ENCODE peak calls at places on chromosomes 5 and 9, in five cellular contexts. One of them, this sample, is unnamed.

GRCh38 chr5:16970260-16970659 is 34.2 kb upstream of the MYO10 start:
- DNase-seq in spleen: peak; percentile 1
- DNase-seq in tibial nerve: no peak
- DNase-seq in gastrocnemius medialis: no peak
- DNase-seq in thyroid gland: no peak
- DNase-seq in this sample: no peak

GRCh38 chr5:57494104-57495098 is 11.8 kb upstream of the ACTBL2 start:
- DNase-seq in spleen: no peak
- DNase-seq in tibial nerve: no peak
- DNase-seq in gastrocnemius medialis: no peak
- DNase-seq in thyroid gland: peak; percentile 34
- DNase-seq in this sample: no peak

GRCh38 chr9:112348257-112348992 is 15.0 kb upstream of the PTBP3 start:
- DNase-seq in spleen: peak; percentile 88
- DNase-seq in tibial nerve: peak; percentile 63
- DNase-seq in gastrocnemius medialis: peak; percentile 61
- DNase-seq in thyroid gland: peak; percentile 74
- DNase-seq in this sample: peak; percentile 79

GRCh38 chr9:88425538-88425950 is 37.3 kb downstream of the SPIN1 start:
- DNase-seq in spleen: no peak
- DNase-seq in tibial nerve: no peak
- DNase-seq in gastrocnemius medialis: no peak
- DNase-seq in thyroid gland: no peak
- DNase-seq in this sample: no peak

GRCh38 chr5:63310644-63311043 is 651.6 kb downstream of the HTR1A start:
- DNase-seq in spleen: no peak
- DNase-seq in tibial nerve: no peak
- DNase-seq in gastrocnemius medialis: no peak
- DNase-seq in thyroid gland: no peak
- DNase-seq in this sample: no peak

GRCh38 chr5:99775189-99775588 is 760.0 kb upstream of the FAM174A start:
- DNase-seq in spleen: no peak
- DNase-seq in tibial nerve: no peak
- DNase-seq in gastrocnemius medialis: no peak
- DNase-seq in thyroid gland: no peak
- DNase-seq in this sample: no peak

GRCh38 chr9:92147030-92147853 is 32.0 kb upstream of the SPTLC1 start:
- DNase-seq in spleen: no peak
- DNase-seq in tibial nerve: no peak
- DNase-seq in gastrocnemius medialis: no peak
- DNase-seq in thyroid gland: peak; percentile 23
- DNase-seq in this sample: peak; percentile 43

GRCh38 chr9:71544464-71544863 is 223.8 kb downstream of the CEMIP2 start:
- DNase-seq in spleen: no peak
- DNase-seq in tibial nerve: no peak
- DNase-seq in gastrocnemius medialis: no peak
- DNase-seq in thyroid gland: peak; percentile 6
- DNase-seq in this sample: no peak

GRCh38 chr5:95842955-95843544 is 20.5 kb upstream of the GLRX start:
- DNase-seq in spleen: peak; percentile 92
- DNase-seq in tibial nerve: peak; percentile 63
- DNase-seq in gastrocnemius medialis: peak; percentile 87
- DNase-seq in thyroid gland: peak; percentile 49
- DNase-seq in this sample: no peak

GRCh38 chr5:126777257-126777973 is 479 bp downstream of the LMNB1 start:
- DNase-seq in spleen: peak; percentile 95
- DNase-seq in tibial nerve: peak; percentile 9
- DNase-seq in gastrocnemius medialis: peak; percentile 32
- DNase-seq in thyroid gland: peak; percentile 58
- DNase-seq in this sample: peak; percentile 53

GRCh38 chr9:70297141-70297540 is 38.4 kb downstream of the SMC5 start:
- DNase-seq in spleen: no peak
- DNase-seq in tibial nerve: no peak
- DNase-seq in gastrocnemius medialis: no peak
- DNase-seq in thyroid gland: no peak
- DNase-seq in this sample: no peak

GRCh38 chr5:96565843-96566242 is 96.3 kb upstream of the CAST start:
- DNase-seq in spleen: no peak
- DNase-seq in tibial nerve: no peak
- DNase-seq in gastrocnemius medialis: no peak
- DNase-seq in thyroid gland: no peak
- DNase-seq in this sample: no peak

GRCh38 chr9:135703726-135704125 is 1.7 kb downstream of the KCNT1 start:
- DNase-seq in spleen: no peak
- DNase-seq in tibial nerve: no peak
- DNase-seq in gastrocnemius medialis: no peak
- DNase-seq in thyroid gland: no peak
- DNase-seq in this sample: no peak

GRCh38 chr9:27154923-27155322 is 45.9 kb downstream of the TEK start:
- DNase-seq in spleen: no peak
- DNase-seq in tibial nerve: peak; percentile 19
- DNase-seq in gastrocnemius medialis: no peak
- DNase-seq in thyroid gland: peak; percentile 75
- DNase-seq in this sample: no peak

GRCh38 chr5:34919077-34919476 is 3.6 kb downstream of the BRIX1 start:
- DNase-seq in spleen: no peak
- DNase-seq in tibial nerve: no peak
- DNase-seq in gastrocnemius medialis: no peak
- DNase-seq in thyroid gland: no peak
- DNase-seq in this sample: no peak

GRCh38 chr5:127950707-127951356 is 132.7 kb upstream of the SLC12A2 start:
- DNase-seq in spleen: no peak
- DNase-seq in tibial nerve: no peak
- DNase-seq in gastrocnemius medialis: no peak
- DNase-seq in thyroid gland: no peak
- DNase-seq in this sample: no peak

GRCh38 chr5:97531549-97531948 is 348.5 kb upstream of the RIOK2 start:
- DNase-seq in spleen: no peak
- DNase-seq in tibial nerve: no peak
- DNase-seq in gastrocnemius medialis: no peak
- DNase-seq in thyroid gland: no peak
- DNase-seq in this sample: no peak

GRCh38 chr9:133713211-133713959 is 24.8 kb downstream of the SARDH start:
- DNase-seq in spleen: peak; percentile 64
- DNase-seq in tibial nerve: no peak
- DNase-seq in gastrocnemius medialis: no peak
- DNase-seq in thyroid gland: peak; percentile 72
- DNase-seq in this sample: no peak

GRCh38 chr5:55993013-55993412 is 1.8 kb downstream of the IL6ST start:
- DNase-seq in spleen: no peak
- DNase-seq in tibial nerve: peak; percentile 32
- DNase-seq in gastrocnemius medialis: peak; percentile 31
- DNase-seq in thyroid gland: no peak
- DNase-seq in this sample: no peak

GRCh38 chr9:125942111-125942510 is 194.9 kb downstream of the PBX3 start:
- DNase-seq in spleen: no peak
- DNase-seq in tibial nerve: no peak
- DNase-seq in gastrocnemius medialis: no peak
- DNase-seq in thyroid gland: no peak
- DNase-seq in this sample: no peak

GRCh38 chr5:159511570-159511969 is 181.3 kb upstream of the IL12B start:
- DNase-seq in spleen: no peak
- DNase-seq in tibial nerve: no peak
- DNase-seq in gastrocnemius medialis: no peak
- DNase-seq in thyroid gland: no peak
- DNase-seq in this sample: no peak

GRCh38 chr9:95336281-95336680 is 18.8 kb upstream of the FANCC start:
- DNase-seq in spleen: no peak
- DNase-seq in tibial nerve: no peak
- DNase-seq in gastrocnemius medialis: no peak
- DNase-seq in thyroid gland: peak; percentile 44
- DNase-seq in this sample: no peak

GRCh38 chr5:34715711-34716110 is 59.6 kb downstream of the RAI14 start:
- DNase-seq in spleen: no peak
- DNase-seq in tibial nerve: no peak
- DNase-seq in gastrocnemius medialis: no peak
- DNase-seq in thyroid gland: no peak
- DNase-seq in this sample: no peak

DNA sequence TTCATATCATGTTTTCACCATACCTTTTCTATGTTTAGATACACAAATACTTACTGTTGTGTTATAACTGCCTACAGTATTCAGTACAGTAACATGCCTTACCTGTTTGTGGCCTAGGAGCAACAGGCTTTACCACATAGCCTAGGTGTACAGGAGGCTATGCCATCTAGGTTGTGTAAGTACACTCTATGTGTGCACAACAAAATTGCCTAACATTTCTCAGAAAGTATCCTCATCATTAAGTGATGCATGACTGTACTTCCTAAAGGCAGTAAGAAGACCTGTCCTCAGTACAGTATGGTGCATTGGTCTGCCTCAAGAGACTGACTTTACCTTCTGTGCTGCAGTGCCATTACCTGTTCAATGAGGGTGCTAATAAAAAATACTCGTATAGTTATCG is 7.9 kb downstream of the TXN start:
- DNase-seq in spleen: no peak
- DNase-seq in tibial nerve: no peak
- DNase-seq in gastrocnemius medialis: no peak
- DNase-seq in thyroid gland: no peak
- DNase-seq in this sample: no peak
- H3K36me3 ChIP-seq in spleen: peaks cover 66% of the 10 kb centered on the region
- H3K36me3 ChIP-seq in tibial nerve: no peaks in the 10 kb centered on the region
- H3K36me3 ChIP-seq in gastrocnemius medialis: peaks cover 60% of the 10 kb centered on the region
- H3K36me3 ChIP-seq in thyroid gland: peaks cover 22% of the 10 kb centered on the region
- H3K36me3 ChIP-seq in this sample: no peaks in the 10 kb centered on the region

GRCh38 chr9:21395778-21396717 is 10.8 kb upstream of the IFNA2 start:
- DNase-seq in spleen: peak; percentile 88
- DNase-seq in tibial nerve: peak; percentile 51
- DNase-seq in gastrocnemius medialis: no peak
- DNase-seq in thyroid gland: peak; percentile 52
- DNase-seq in this sample: no peak
- TF ChIP-seq CTCF in spleen: peak; percentile 59
- TF ChIP-seq CTCF in tibial nerve: peak; percentile 75
- TF ChIP-seq CTCF in gastrocnemius medialis: peak; percentile 82
- TF ChIP-seq CTCF in thyroid gland: peak; percentile 77
- TF ChIP-seq CTCF in this sample: peak; percentile 77

GRCh38 chr9:131714161-131714646 is 25.7 kb downstream of the RAPGEF1 start:
- DNase-seq in spleen: no peak
- DNase-seq in tibial nerve: peak; percentile 45
- DNase-seq in gastrocnemius medialis: peak; percentile 69
- DNase-seq in thyroid gland: peak; percentile 31
- DNase-seq in this sample: peak; percentile 77
- TF ChIP-seq POLR2A in spleen: no peak
- TF ChIP-seq POLR2A in tibial nerve: no peak
- TF ChIP-seq POLR2A in gastrocnemius medialis: peak; percentile 52
- TF ChIP-seq POLR2A in thyroid gland: no peak
- TF ChIP-seq POLR2A in this sample: no peak

GRCh38 chr5:157187046-157187754 is 6.6 kb downstream of the ITK start:
- DNase-seq in spleen: no peak
- DNase-seq in tibial nerve: no peak
- DNase-seq in gastrocnemius medialis: no peak
- DNase-seq in thyroid gland: no peak
- DNase-seq in this sample: no peak

GRCh38 chr5:157186309-157187045 is 5.8 kb downstream of the ITK start:
- DNase-seq in spleen: no peak
- DNase-seq in tibial nerve: no peak
- DNase-seq in gastrocnemius medialis: no peak
- DNase-seq in thyroid gland: no peak
- DNase-seq in this sample: no peak

GRCh38 chr5:157193699-157194424 is 13.2 kb downstream of the ITK start:
- DNase-seq in spleen: no peak
- DNase-seq in tibial nerve: no peak
- DNase-seq in gastrocnemius medialis: no peak
- DNase-seq in thyroid gland: no peak
- DNase-seq in this sample: no peak

GRCh38 chr5:157188270-157188669 is 7.6 kb downstream of the ITK start:
- DNase-seq in spleen: no peak
- DNase-seq in tibial nerve: no peak
- DNase-seq in gastrocnemius medialis: no peak
- DNase-seq in thyroid gland: no peak
- DNase-seq in this sample: no peak

DNA sequence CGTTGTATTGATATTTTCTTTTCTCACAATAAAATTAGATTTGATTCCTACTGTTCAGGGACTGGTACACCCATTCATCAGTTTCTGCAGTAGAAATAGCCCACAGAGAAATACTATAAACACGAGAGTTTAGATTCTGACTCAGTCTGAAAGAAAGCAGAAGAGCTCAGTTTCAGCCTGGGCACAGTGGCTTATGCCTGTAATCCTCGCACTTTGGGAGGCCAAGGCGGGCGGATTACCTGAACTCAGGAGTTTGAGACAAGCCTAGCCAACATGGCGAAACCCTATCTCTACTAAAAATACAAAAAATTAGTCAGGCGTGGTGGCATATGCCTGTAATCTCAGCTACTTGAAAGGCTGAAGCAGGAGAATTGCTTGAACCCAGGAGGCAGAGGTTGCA is 8.6 kb downstream of the ITK start:
- DNase-seq in spleen: no peak
- DNase-seq in tibial nerve: no peak
- DNase-seq in gastrocnemius medialis: no peak
- DNase-seq in thyroid gland: no peak
- DNase-seq in this sample: no peak
- H3K36me3 ChIP-seq in spleen: no peaks in the 10 kb centered on the region
- H3K36me3 ChIP-seq in tibial nerve: no peaks in the 10 kb centered on the region
- H3K36me3 ChIP-seq in gastrocnemius medialis: no peaks in the 10 kb centered on the region
- H3K36me3 ChIP-seq in thyroid gland: no peaks in the 10 kb centered on the region
- H3K36me3 ChIP-seq in this sample: no peaks in the 10 kb centered on the region

GRCh38 chr9:29556317-29556716 is 1983.0 kb upstream of the C9orf72 start:
- DNase-seq in spleen: no peak
- DNase-seq in tibial nerve: no peak
- DNase-seq in gastrocnemius medialis: peak; percentile 25
- DNase-seq in thyroid gland: no peak
- DNase-seq in this sample: no peak
- TF ChIP-seq CTCF in spleen: no peak
- TF ChIP-seq CTCF in tibial nerve: no peak
- TF ChIP-seq CTCF in gastrocnemius medialis: no peak
- TF ChIP-seq CTCF in thyroid gland: no peak
- TF ChIP-seq CTCF in this sample: no peak

DNA sequence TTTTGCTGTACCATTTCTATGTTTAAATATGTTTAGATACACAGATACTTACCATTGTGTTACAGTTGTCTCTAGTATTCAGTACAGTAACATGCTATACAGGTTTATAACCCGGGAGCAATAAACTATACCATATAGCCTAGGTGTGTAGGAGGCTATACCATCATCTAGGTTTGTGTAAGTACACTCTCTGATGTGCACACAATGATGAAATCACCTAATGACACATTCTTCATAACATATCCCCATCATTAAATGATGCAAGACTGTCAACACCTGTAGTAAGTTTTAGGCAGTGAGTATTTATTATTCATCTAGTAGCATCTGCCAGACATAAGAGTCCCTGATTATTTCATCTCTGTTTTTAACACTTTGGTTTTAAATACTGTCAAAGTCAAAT is 7.3 kb upstream of the DHFR start:
- DNase-seq in spleen: no peak
- DNase-seq in tibial nerve: no peak
- DNase-seq in gastrocnemius medialis: no peak
- DNase-seq in thyroid gland: no peak
- DNase-seq in this sample: no peak
- TF ChIP-seq POLR2A in spleen: no peak
- TF ChIP-seq POLR2A in tibial nerve: no peak
- TF ChIP-seq POLR2A in gastrocnemius medialis: no peak
- TF ChIP-seq POLR2A in thyroid gland: no peak
- TF ChIP-seq POLR2A in this sample: no peak

DNA sequence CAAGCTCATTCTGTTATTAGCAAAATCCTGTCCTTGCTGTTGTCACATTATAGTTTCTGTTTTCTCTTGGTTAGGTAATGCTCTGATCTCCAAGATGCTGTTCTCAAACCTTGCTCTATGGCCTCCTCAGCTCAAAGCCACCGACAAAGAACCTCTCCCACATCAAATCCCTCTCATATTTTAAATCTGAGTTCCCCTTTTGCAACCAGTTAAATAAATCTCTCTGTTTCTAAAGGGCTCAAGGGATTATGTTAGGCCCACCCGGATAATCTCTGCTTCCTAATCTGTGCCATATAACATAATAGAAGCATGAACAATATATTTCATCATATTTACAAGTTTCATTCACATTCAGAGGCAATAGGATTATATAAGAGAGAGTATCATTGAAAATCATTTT is 286.0 kb downstream of the CYLC2 start:
- DNase-seq in spleen: no peak
- DNase-seq in tibial nerve: no peak
- DNase-seq in gastrocnemius medialis: no peak
- DNase-seq in thyroid gland: no peak
- DNase-seq in this sample: no peak
- H3K36me3 ChIP-seq in spleen: no peaks in the 10 kb centered on the region
- H3K36me3 ChIP-seq in tibial nerve: no peaks in the 10 kb centered on the region
- H3K36me3 ChIP-seq in gastrocnemius medialis: no peaks in the 10 kb centered on the region
- H3K36me3 ChIP-seq in thyroid gland: no peaks in the 10 kb centered on the region
- H3K36me3 ChIP-seq in this sample: no peaks in the 10 kb centered on the region